ENCODE peak calls at places on chromosome 5, in nine cellular contexts. G, D, K, E, O, F, M, V and C are unnamed samples.

GRCh38 chr5:80960531-80961375 is 590 bp downstream of the RASGRF2 start:
- DNase-seq in G (peak; percentile 41), D (peak; percentile 23), K (peak; percentile 43), E (peak; percentile 31), O (peak; percentile 65), F (no peak), M (peak; percentile 57), V (no peak), C (no peak)

GRCh38 chr5:104708027-104708426 is 1145.4 kb upstream of the NUDT12 start:
- DNase-seq in G (no peak), D (no peak), K (no peak), E (no peak), O (no peak), F (no peak), M (no peak), V (no peak), C (no peak)

GRCh38 chr5:7634837-7635236 is 216.1 kb downstream of the CFAP90 start:
- DNase-seq in G (no peak), D (no peak), K (no peak), E (no peak), O (no peak), F (no peak), M (no peak), V (no peak), C (no peak)

GRCh38 chr5:153456354-153456753 is 34.1 kb upstream of the GRIA1 start:
- DNase-seq in G (no peak), D (no peak), K (no peak), E (no peak), O (no peak), F (no peak), M (peak; percentile 61), V (no peak), C (no peak)

GRCh38 chr5:180950291-180950949 is 38.2 kb upstream of the BTNL3 start:
- DNase-seq in G (no peak), D (no peak), K (no peak), E (no peak), O (no peak), F (peak; percentile 48), M (peak; percentile 31), V (no peak), C (no peak)

GRCh38 chr5:111779260-111780254 is 22.6 kb upstream of the NREP start:
- DNase-seq in G (no peak), D (no peak), K (no peak), E (no peak), O (no peak), F (no peak), M (peak; percentile 25), V (peak; percentile 43), C (no peak)

GRCh38 chr5:158519433-158520025 is 580.2 kb downstream of the EBF1 start:
- DNase-seq in G (no peak), D (no peak), K (no peak), E (no peak), O (no peak), F (no peak), M (no peak), V (no peak), C (no peak)

GRCh38 chr5:123091258-123091987 is 2.4 kb downstream of the PRDM6 start:
- DNase-seq in G (no peak), D (no peak), K (no peak), E (no peak), O (no peak), F (no peak), M (no peak), V (no peak), C (no peak)

GRCh38 chr5:160831801-160832200 is 20.2 kb downstream of the ATP10B start:
- DNase-seq in G (no peak), D (no peak), K (no peak), E (no peak), O (no peak), F (no peak), M (no peak), V (no peak), C (no peak)

GRCh38 chr5:53303105-53303504 is 177.3 kb upstream of the FST start:
- DNase-seq in G (no peak), D (no peak), K (no peak), E (no peak), O (no peak), F (no peak), M (peak; percentile 90), V (no peak), C (no peak)

GRCh38 chr5:105259581-105260217 is 1697.1 kb upstream of the NUDT12 start:
- DNase-seq in G (no peak), D (no peak), K (no peak), E (no peak), O (no peak), F (no peak), M (no peak), V (no peak), C (no peak)

GRCh38 chr5:2465383-2465782 is 286.1 kb downstream of the IRX2 start:
- DNase-seq in G (no peak), D (no peak), K (no peak), E (no peak), O (no peak), F (no peak), M (no peak), V (no peak), C (no peak)

GRCh38 chr5:170757182-170757601 is 26.3 kb upstream of the GABRP start:
- DNase-seq in G (no peak), D (no peak), K (no peak), E (peak; percentile 40), O (no peak), F (no peak), M (peak; percentile 90), V (no peak), C (no peak)

GRCh38 chr5:33997331-33997983 is 10.4 kb downstream of the AMACR start:
- DNase-seq in G (peak; percentile 67), D (no peak), K (peak; percentile 44), E (peak; percentile 47), O (peak; percentile 66), F (peak; percentile 52), M (peak; percentile 78), V (peak; percentile 66), C (no peak)

GRCh38 chr5:58002318-58002717 is 457.6 kb downstream of the PLK2 start:
- DNase-seq in G (no peak), D (no peak), K (no peak), E (no peak), O (no peak), F (no peak), M (peak; percentile 52), V (no peak), C (no peak)

GRCh38 chr5:100643473-100643872 is 108.3 kb downstream of the FAM174A start:
- DNase-seq in G (no peak), D (no peak), K (no peak), E (no peak), O (no peak), F (no peak), M (peak; percentile 64), V (no peak), C (no peak)

GRCh38 chr5:104018299-104018698 is 455.7 kb upstream of the NUDT12 start:
- DNase-seq in G (no peak), D (no peak), K (no peak), E (no peak), O (no peak), F (no peak), M (no peak), V (no peak), C (no peak)

GRCh38 chr5:11609570-11610322 is 294.5 kb downstream of the CTNND2 start:
- DNase-seq in G (no peak), D (no peak), K (no peak), E (no peak), O (no peak), F (no peak), M (no peak), V (no peak), C (no peak)

GRCh38 chr5:175710361-175710760 is 52.5 kb downstream of the HRH2 start:
- DNase-seq in G (no peak), D (no peak), K (no peak), E (no peak), O (no peak), F (no peak), M (no peak), V (no peak), C (no peak)

GRCh38 chr5:14208071-14209021 is 65.2 kb downstream of the TRIO start:
- DNase-seq in G (no peak), D (no peak), K (no peak), E (no peak), O (peak; percentile 51), F (no peak), M (peak; percentile 76), V (no peak), C (no peak)

GRCh38 chr5:56183507-56183906 is 49.6 kb downstream of the ANKRD55 start:
- DNase-seq in G (no peak), D (no peak), K (no peak), E (no peak), O (no peak), F (peak; percentile 58), M (peak; percentile 99), V (no peak), C (no peak)

GRCh38 chr5:170792878-170793277 is 9.4 kb downstream of the GABRP start:
- DNase-seq in G (no peak), D (no peak), K (no peak), E (no peak), O (no peak), F (no peak), M (no peak), V (no peak), C (no peak)

GRCh38 chr5:96868603-96869371 is 7.5 kb upstream of the ERAP2 start:
- DNase-seq in G (peak; percentile 70), D (no peak), K (peak; percentile 37), E (peak; percentile 54), O (peak; percentile 91), F (peak; percentile 33), M (peak; percentile 75), V (no peak), C (no peak)

GRCh38 chr5:151617841-151618710 is 26.9 kb upstream of the FAT2 start:
- DNase-seq in G (no peak), D (no peak), K (no peak), E (no peak), O (no peak), F (no peak), M (peak; percentile 56), V (no peak), C (no peak)